ENCODE peak calls at places on chromosome X, in six cellular contexts. Q is uterus, X is lower leg skin, E is skeletal muscle cell, K is epithelial cell of esophagus, I is thyroid gland. Y is an unnamed sample.

GRCh38 chrX:38276089-38276488 is 51.2 kb downstream of the RPGR start:
- DNase-seq in Q (no peak), X (no peak), E (no peak), K (no peak), I (no peak), Y (no peak)

GRCh38 chrX:148365233-148365632 is 135.2 kb upstream of the AFF2 start:
- DNase-seq in Q (no peak), X (no peak), E (peak), K (no peak), I (no peak), Y (no peak)

GRCh38 chrX:43679778-43680177 is 23.7 kb downstream of the MAOA start:
- DNase-seq in Q (no peak), X (no peak), E (no peak), K (peak), I (no peak), Y (no peak)

GRCh38 chrX:17375631-17376380 is 806 bp downstream of the NHS start:
- DNase-seq in Q (peak), X (no peak), E (no peak), K (peak), I (peak), Y (no peak)

GRCh38 chrX:148133099-148133725 is 152.1 kb downstream of the FMR1NB start:
- DNase-seq in Q (no peak), X (no peak), E (no peak), K (peak), I (no peak), Y (no peak)

GRCh38 chrX:132063862-132064261 is 40.8 kb downstream of the STK26 start:
- DNase-seq in Q (no peak), X (no peak), E (no peak), K (no peak), I (no peak), Y (no peak)

GRCh38 chrX:114127411-114128025 is 456.4 kb upstream of the HTR2C start:
- DNase-seq in Q (no peak), X (no peak), E (no peak), K (no peak), I (no peak), Y (no peak)

GRCh38 chrX:150897371-150898319 is 823 bp downstream of the CD99L2 start:
- DNase-seq in Q (no peak), X (peak), E (no peak), K (peak), I (peak), Y (no peak)

GRCh38 chrX:68983004-68983857 is 154.4 kb downstream of the EFNB1 start:
- DNase-seq in Q (no peak), X (no peak), E (no peak), K (no peak), I (no peak), Y (no peak)

GRCh38 chrX:97267916-97268680 is 384.4 kb downstream of the RPA4 start:
- DNase-seq in Q (no peak), X (no peak), E (no peak), K (no peak), I (no peak), Y (no peak)

GRCh38 chrX:2272337-2272736 is 228.4 kb downstream of the DHRSX start:
- DNase-seq in Q (no peak), X (peak), E (no peak), K (no peak), I (no peak), Y (no peak)

GRCh38 chrX:37867509-37868153 is 20.3 kb upstream of the DYNLT3 start:
- DNase-seq in Q (no peak), X (no peak), E (no peak), K (no peak), I (no peak), Y (no peak)

GRCh38 chrX:17944833-17945497 is 83.9 kb upstream of the RAI2 start:
- DNase-seq in Q (no peak), X (no peak), E (no peak), K (peak), I (no peak), Y (no peak)

GRCh38 chrX:41664307-41665299 is 24.2 kb upstream of the GPR34 start:
- DNase-seq in Q (no peak), X (no peak), E (no peak), K (no peak), I (no peak), Y (no peak)

GRCh38 chrX:39729834-39730670 is 367.7 kb downstream of the BCOR start:
- DNase-seq in Q (no peak), X (peak), E (no peak), K (no peak), I (no peak), Y (no peak)

GRCh38 chrX:40149286-40150175 is 51.8 kb upstream of the BCOR start:
- DNase-seq in Q (no peak), X (no peak), E (no peak), K (no peak), I (no peak), Y (no peak)

GRCh38 chrX:22192419-22193086 is 80.2 kb upstream of the CBLL2 start:
- DNase-seq in Q (peak), X (peak), E (no peak), K (peak), I (peak), Y (no peak)

GRCh38 chrX:31603411-31604120 is 531.7 kb upstream of the FTHL17 start:
- DNase-seq in Q (no peak), X (no peak), E (no peak), K (no peak), I (no peak), Y (no peak)

GRCh38 chrX:148500428-148501120 is at the start of gene AFF2:
- DNase-seq in Q (no peak), X (no peak), E (no peak), K (peak), I (peak), Y (no peak)

GRCh38 chrX:134542485-134542884 is 82.5 kb downstream of the HPRT1 start:
- DNase-seq in Q (no peak), X (no peak), E (peak), K (peak), I (peak), Y (no peak)

GRCh38 chrX:43349363-43349762 is 306.7 kb upstream of the MAOA start:
- DNase-seq in Q (no peak), X (no peak), E (no peak), K (peak), I (peak), Y (no peak)

GRCh38 chrX:40931921-40932320 is 153.3 kb upstream of the USP9X start:
- DNase-seq in Q (no peak), X (no peak), E (no peak), K (peak), I (peak), Y (no peak)

GRCh38 chrX:7225338-7225737 is 77.4 kb upstream of the PUDP start:
- DNase-seq in Q (no peak), X (no peak), E (no peak), K (no peak), I (no peak), Y (no peak)

GRCh38 chrX:132333351-132333750 is 114.1 kb upstream of the RAP2C start:
- DNase-seq in Q (no peak), X (no peak), E (no peak), K (no peak), I (no peak), Y (no peak)

GRCh38 chrX:133880032-133880443 is 105.4 kb downstream of the GPC3 start:
- DNase-seq in Q (no peak), X (no peak), E (no peak), K (no peak), I (no peak), Y (no peak)

GRCh38 chrX:39453847-39454645 is 643.7 kb downstream of the BCOR start:
- DNase-seq in Q (no peak), X (no peak), E (no peak), K (no peak), I (no peak), Y (no peak)

GRCh38 chrX:72393836-72394517 is 88.3 kb upstream of the CITED1 start:
- DNase-seq in Q (no peak), X (no peak), E (no peak), K (no peak), I (no peak), Y (no peak)

GRCh38 chrX:1492421-1493012 is 39.8 kb upstream of the ASMTL start:
- DNase-seq in Q (no peak), X (peak), E (no peak), K (no peak), I (no peak), Y (no peak)

GRCh38 chrX:69555396-69556023 is 51.4 kb downstream of the NALF2 start:
- DNase-seq in Q (peak), X (no peak), E (peak), K (no peak), I (no peak), Y (no peak)

GRCh38 chrX:10444204-10444603 is 176.2 kb downstream of the MID1 start:
- DNase-seq in Q (no peak), X (no peak), E (no peak), K (no peak), I (no peak), Y (no peak)

GRCh38 chrX:23844502-23845138 is 61.6 kb downstream of the SAT1 start:
- DNase-seq in Q (no peak), X (no peak), E (no peak), K (no peak), I (no peak), Y (no peak)

GRCh38 chrX:152231106-152231505 is 92.7 kb upstream of the MAGEA10 start:
- DNase-seq in Q (no peak), X (no peak), E (no peak), K (no peak), I (no peak), Y (no peak)

GRCh38 chrX:69229436-69229835 is 64.2 kb upstream of the PJA1 start:
- DNase-seq in Q (peak), X (peak), E (peak), K (peak), I (no peak), Y (peak)

GRCh38 chrX:69387559-69388487 is 116.3 kb upstream of the NALF2 start:
- DNase-seq in Q (peak), X (no peak), E (peak), K (peak), I (peak), Y (no peak)

GRCh38 chrX:109934935-109935334 is 68.0 kb upstream of the TMEM164 start:
- DNase-seq in Q (no peak), X (no peak), E (peak), K (no peak), I (no peak), Y (no peak)

GRCh38 chrX:71366674-71367256 is 608 bp downstream of the TAF1 start:
- DNase-seq in Q (peak), X (peak), E (no peak), K (peak), I (peak), Y (no peak)

GRCh38 chrX:15721911-15722310 is 16.2 kb upstream of the CA5B start:
- DNase-seq in Q (no peak), X (no peak), E (no peak), K (no peak), I (no peak), Y (no peak)

GRCh38 chrX:80335062-80335830 is 85.0 kb upstream of the TENT5D start:
- DNase-seq in Q (peak), X (peak), E (no peak), K (peak), I (peak), Y (no peak)

GRCh38 chrX:80331285-80331684 is 89.0 kb upstream of the TENT5D start:
- DNase-seq in Q (no peak), X (no peak), E (no peak), K (no peak), I (no peak), Y (no peak)

GRCh38 chrX:80334583-80334982 is 85.7 kb upstream of the TENT5D start:
- DNase-seq in Q (no peak), X (no peak), E (no peak), K (no peak), I (no peak), Y (no peak)
- H3K4me3 ChIP-seq in Q (peak), X (no peak), E (no peak), K (peak), I (peak), Y (no peak)

GRCh38 chrX:154372612-154373022 is 1.8 kb downstream of the FLNA start:
- DNase-seq in Q (peak), X (no peak), E (no peak), K (peak), I (no peak), Y (no peak)

GRCh38 chrX:154376768-154377167 is 2.3 kb upstream of the EMD start:
- DNase-seq in Q (peak), X (no peak), E (no peak), K (no peak), I (no peak), Y (no peak)

GRCh38 chrX:154375156-154375504 is 696 bp upstream of the FLNA start:
- DNase-seq in Q (no peak), X (no peak), E (no peak), K (no peak), I (no peak), Y (no peak)

GRCh38 chrX:154373340-154374306 is 811 bp downstream of the FLNA start:
- DNase-seq in Q (peak), X (no peak), E (peak), K (peak), I (peak), Y (peak)

DNA sequence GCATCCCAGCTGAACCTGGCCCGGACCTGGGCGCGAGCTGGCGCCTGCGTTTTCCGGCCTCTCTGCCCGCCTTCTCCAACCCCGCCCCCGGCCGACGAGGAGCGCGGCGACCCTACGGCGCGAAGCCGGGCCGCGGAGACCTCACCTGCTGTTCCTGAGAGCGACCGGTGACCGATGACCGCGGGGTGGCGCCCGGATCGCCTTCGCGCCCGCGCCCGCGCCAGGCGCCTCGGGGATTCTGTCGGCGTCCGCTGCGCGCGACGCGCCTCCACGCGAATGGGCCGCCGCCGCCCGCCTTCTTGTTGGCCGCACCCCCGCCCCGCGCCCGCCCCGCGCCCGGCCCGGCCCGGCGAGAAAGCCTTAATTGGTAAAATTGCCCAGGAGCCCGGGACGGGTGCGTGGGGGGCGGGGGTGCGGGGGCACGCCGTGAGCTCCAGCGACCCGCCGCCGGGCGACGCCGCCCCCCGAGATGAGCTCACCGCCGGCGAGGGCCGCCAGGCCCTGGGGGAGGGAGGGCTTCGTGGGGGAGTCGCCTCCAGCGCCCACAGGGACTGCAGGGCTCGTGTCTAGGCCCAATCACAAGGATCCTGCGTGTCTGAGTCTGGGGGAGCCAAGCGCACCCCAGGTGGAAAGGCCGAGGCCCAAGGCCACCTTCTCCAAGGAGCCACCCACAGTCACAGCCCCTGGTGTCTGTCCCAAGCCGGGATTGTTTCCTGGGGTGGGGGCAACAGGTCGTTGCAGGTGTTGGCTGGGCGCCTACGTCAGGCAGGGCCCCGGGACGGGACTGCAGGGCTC is at the start of gene FLNA:
- DNase-seq in Q (peak), X (no peak), E (no peak), K (peak), I (peak), Y (no peak)
- H3K4me3 ChIP-seq in Q (peak), X (no peak), E (peak), K (peak), I (peak), Y (peak)

DNA sequence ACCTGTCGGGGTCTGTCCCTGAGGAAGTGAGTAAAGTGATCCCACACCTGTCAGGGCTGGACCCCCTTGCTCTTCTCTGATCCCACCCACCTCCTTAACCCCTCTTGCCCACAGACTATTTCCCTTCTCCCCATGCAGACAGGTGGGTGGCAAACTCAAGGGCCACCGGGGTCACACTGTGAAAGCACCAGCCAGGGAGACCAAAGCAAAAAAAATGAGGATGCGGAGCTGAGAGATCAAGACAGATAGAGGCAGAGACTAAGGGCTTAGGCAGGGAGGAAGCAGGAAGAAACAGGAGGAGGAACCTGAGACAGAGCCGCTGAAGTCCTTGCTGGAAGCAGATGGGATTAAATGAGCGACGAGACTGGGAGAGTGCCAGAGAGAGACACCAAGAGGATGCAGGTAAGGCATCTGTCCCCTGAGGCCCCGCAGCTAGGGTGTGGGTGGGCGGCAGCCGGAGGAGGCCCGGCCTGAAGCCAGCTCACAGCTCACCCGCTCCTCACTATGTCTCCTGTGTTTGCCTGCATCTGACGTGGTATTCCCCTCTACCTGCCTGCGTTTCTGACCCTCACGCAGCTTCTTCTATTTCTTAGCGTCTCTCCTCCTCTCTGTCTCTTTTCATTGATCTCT is 7.2 kb downstream of the TIMM17B start:
- DNase-seq in Q (no peak), X (peak), E (no peak), K (no peak), I (no peak), Y (no peak)
- H3K4me3 ChIP-seq in Q (peak), X (no peak), E (peak), K (peak), I (peak), Y (peak)

DNA sequence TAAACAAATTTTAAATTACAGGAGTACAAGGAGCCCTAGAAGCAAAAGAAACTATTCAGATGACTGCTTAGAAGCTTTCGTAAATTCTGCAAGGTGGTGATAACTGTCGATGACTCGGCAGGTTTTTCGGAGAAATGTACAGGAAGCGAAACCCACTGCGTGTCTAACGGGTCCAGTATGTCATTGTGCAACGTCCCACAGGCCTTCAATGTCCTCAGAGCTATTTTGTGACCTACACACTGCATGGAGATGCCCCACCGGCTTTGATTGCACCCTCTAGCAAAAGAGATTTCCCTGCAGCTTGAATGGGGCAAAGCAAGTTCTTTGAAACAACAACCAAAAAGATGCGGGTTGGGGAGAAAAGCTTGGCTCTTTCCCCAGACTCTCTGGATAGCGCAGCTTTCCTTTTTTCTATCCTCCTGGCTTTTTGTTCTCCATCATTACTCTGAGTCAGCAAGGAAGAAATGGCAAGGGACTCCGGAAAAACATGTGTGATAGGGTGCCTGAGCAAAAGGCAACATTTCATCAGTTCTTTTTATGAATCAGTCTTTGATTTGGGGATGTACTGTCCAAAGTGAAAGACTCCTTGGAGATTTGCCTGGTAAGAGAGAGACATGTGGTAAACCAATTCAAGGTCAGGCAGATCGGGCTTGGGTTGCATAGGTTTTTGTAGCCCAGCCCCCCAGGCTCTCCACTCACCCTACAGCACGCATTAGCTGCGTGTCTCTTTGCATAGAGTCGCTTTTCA is 112.0 kb upstream of the TBL1X start:
- DNase-seq in Q (no peak), X (no peak), E (peak), K (peak), I (peak), Y (no peak)
- H3K4me3 ChIP-seq in Q (no peak), X (no peak), E (no peak), K (no peak), I (no peak), Y (no peak)

GRCh38 chrX:129736491-129736890 is 2.3 kb upstream of the XPNPEP2 start:
- DNase-seq in Q (no peak), X (peak), E (no peak), K (no peak), I (no peak), Y (no peak)

GRCh38 chrX:129739591-129739990 is 812 bp downstream of the XPNPEP2 start:
- DNase-seq in Q (no peak), X (no peak), E (no peak), K (no peak), I (no peak), Y (no peak)

GRCh38 chrX:129737921-129738320 is 858 bp upstream of the XPNPEP2 start:
- DNase-seq in Q (no peak), X (no peak), E (no peak), K (peak), I (no peak), Y (no peak)

GRCh38 chrX:129741880-129742758 is 3.3 kb downstream of the XPNPEP2 start:
- DNase-seq in Q (no peak), X (no peak), E (no peak), K (no peak), I (no peak), Y (no peak)

GRCh38 chrX:129738466-129739308 is at the start of gene XPNPEP2:
- DNase-seq in Q (peak), X (no peak), E (no peak), K (no peak), I (no peak), Y (peak)
- H3K4me3 ChIP-seq in Q (no peak), X (no peak), E (no peak), K (no peak), I (no peak), Y (no peak)

DNA sequence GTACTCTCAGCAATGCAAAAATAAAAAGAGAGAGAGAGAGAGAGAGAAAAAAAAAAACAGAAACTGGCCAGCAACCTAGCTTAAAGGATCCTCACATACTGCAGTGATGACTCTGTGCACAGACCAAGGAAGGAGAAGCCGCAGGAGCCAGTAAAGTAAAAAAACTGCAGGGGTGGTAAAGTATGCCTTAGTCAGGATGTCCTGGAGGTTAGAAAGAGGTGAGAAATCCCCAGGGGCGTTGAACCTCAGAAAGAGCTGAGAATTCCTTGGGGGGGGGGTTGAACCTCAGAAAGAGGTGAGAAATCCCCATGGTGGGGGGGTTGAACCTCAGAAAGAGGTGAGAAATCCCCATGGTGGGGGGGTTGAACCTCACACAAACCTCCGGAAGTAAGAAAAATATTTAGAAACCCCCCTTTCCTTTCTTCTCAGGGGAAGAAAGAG is 48.0 kb downstream of the MAGEA9 start:
- DNase-seq in Q (no peak), X (no peak), E (no peak), K (peak), I (no peak), Y (no peak)
- H3K4me3 ChIP-seq in Q (peak), X (no peak), E (no peak), K (no peak), I (no peak), Y (no peak)

Y was measured in BJ.